ENCODE peak calls at places on chromosomes 1 and 21, in five cellular contexts. One of them, this sample, is unnamed. For H3K27me3, the result is how much of the 10 kb centered on the place peaks cover.

GRCh38 chr1:118788372-118788955 is 199.7 kb downstream of the TBX15 start:
- DNase-seq in CD4-positive, alpha-beta memory T cell: no peak
- DNase-seq in adipocyte: no peak
- DNase-seq in endothelial cell of umbilical vein: no peak
- DNase-seq in cardiac muscle cell: no peak
- DNase-seq in this sample: no peak

GRCh38 chr1:208455821-208456220 is 211.6 kb upstream of the PLXNA2 start:
- DNase-seq in cardiac muscle cell: no peak
- DNase-seq in endothelial cell of umbilical vein: no peak
- DNase-seq in adipocyte: peak
- DNase-seq in CD4-positive, alpha-beta memory T cell: no peak
- DNase-seq in this sample: no peak

GRCh38 chr1:84632975-84633427 is 57.3 kb downstream of the SSX2IP start:
- DNase-seq in endothelial cell of umbilical vein: peak
- DNase-seq in CD4-positive, alpha-beta memory T cell: no peak
- DNase-seq in cardiac muscle cell: no peak
- DNase-seq in adipocyte: peak
- DNase-seq in this sample: no peak

GRCh38 chr1:157025321-157025720 is 20.2 kb downstream of the ARHGEF11 start:
- DNase-seq in CD4-positive, alpha-beta memory T cell: no peak
- DNase-seq in endothelial cell of umbilical vein: no peak
- DNase-seq in adipocyte: no peak
- DNase-seq in cardiac muscle cell: no peak
- DNase-seq in this sample: no peak

GRCh38 chr1:85576642-85577420 is 3.7 kb upstream of the CCN1 start:
- DNase-seq in CD4-positive, alpha-beta memory T cell: no peak
- DNase-seq in cardiac muscle cell: peak
- DNase-seq in endothelial cell of umbilical vein: peak
- DNase-seq in adipocyte: peak
- DNase-seq in this sample: peak

GRCh38 chr1:2583331-2583791 is 3.2 kb upstream of the PRXL2B start:
- DNase-seq in CD4-positive, alpha-beta memory T cell: no peak
- DNase-seq in endothelial cell of umbilical vein: no peak
- DNase-seq in cardiac muscle cell: no peak
- DNase-seq in adipocyte: no peak
- DNase-seq in this sample: no peak

GRCh38 chr1:27435566-27436203 is 43.3 kb downstream of the GPR3 start:
- DNase-seq in cardiac muscle cell: no peak
- DNase-seq in adipocyte: no peak
- DNase-seq in endothelial cell of umbilical vein: no peak
- DNase-seq in CD4-positive, alpha-beta memory T cell: no peak
- DNase-seq in this sample: no peak

GRCh38 chr1:234584926-234585325 is 25.1 kb downstream of the IRF2BP2 start:
- DNase-seq in adipocyte: no peak
- DNase-seq in cardiac muscle cell: peak
- DNase-seq in CD4-positive, alpha-beta memory T cell: no peak
- DNase-seq in endothelial cell of umbilical vein: no peak
- DNase-seq in this sample: no peak

GRCh38 chr1:247111636-247112478 is 7.7 kb upstream of the ZNF669 start:
- DNase-seq in CD4-positive, alpha-beta memory T cell: no peak
- DNase-seq in adipocyte: peak
- DNase-seq in endothelial cell of umbilical vein: peak
- DNase-seq in cardiac muscle cell: peak
- DNase-seq in this sample: peak

GRCh38 chr1:27405074-27405473 is 12.7 kb downstream of the GPR3 start:
- DNase-seq in cardiac muscle cell: peak
- DNase-seq in adipocyte: no peak
- DNase-seq in endothelial cell of umbilical vein: no peak
- DNase-seq in CD4-positive, alpha-beta memory T cell: no peak
- DNase-seq in this sample: no peak

GRCh38 chr21:25080161-25080560 is 527.1 kb downstream of the MRPL39 start:
- DNase-seq in endothelial cell of umbilical vein: no peak
- DNase-seq in CD4-positive, alpha-beta memory T cell: no peak
- DNase-seq in cardiac muscle cell: no peak
- DNase-seq in adipocyte: no peak
- DNase-seq in this sample: no peak

GRCh38 chr21:41086551-41086950 is 81.4 kb upstream of the BACE2 start:
- DNase-seq in cardiac muscle cell: no peak
- DNase-seq in adipocyte: no peak
- DNase-seq in CD4-positive, alpha-beta memory T cell: no peak
- DNase-seq in endothelial cell of umbilical vein: no peak
- DNase-seq in this sample: no peak

GRCh38 chr1:116804736-116805135 is 50.5 kb downstream of the CD2 start:
- DNase-seq in endothelial cell of umbilical vein: no peak
- DNase-seq in CD4-positive, alpha-beta memory T cell: no peak
- DNase-seq in cardiac muscle cell: no peak
- DNase-seq in adipocyte: no peak
- DNase-seq in this sample: no peak

GRCh38 chr1:223652436-223652901 is 13.0 kb downstream of the CAPN8 start:
- DNase-seq in cardiac muscle cell: no peak
- DNase-seq in CD4-positive, alpha-beta memory T cell: no peak
- DNase-seq in adipocyte: no peak
- DNase-seq in endothelial cell of umbilical vein: no peak
- DNase-seq in this sample: no peak

GRCh38 chr1:232627645-232628334 is 2.1 kb downstream of the SIPA1L2 start:
- DNase-seq in endothelial cell of umbilical vein: peak
- DNase-seq in adipocyte: peak
- DNase-seq in cardiac muscle cell: peak
- DNase-seq in CD4-positive, alpha-beta memory T cell: peak
- DNase-seq in this sample: no peak

GRCh38 chr1:184387069-184387870 is 441 bp downstream of the C1orf21 start:
- DNase-seq in adipocyte: peak
- DNase-seq in CD4-positive, alpha-beta memory T cell: peak
- DNase-seq in cardiac muscle cell: peak
- DNase-seq in endothelial cell of umbilical vein: peak
- DNase-seq in this sample: no peak

GRCh38 chr1:194062526-194062925 is 876.1 kb upstream of the B3GALT2 start:
- DNase-seq in adipocyte: no peak
- DNase-seq in endothelial cell of umbilical vein: peak
- DNase-seq in cardiac muscle cell: no peak
- DNase-seq in CD4-positive, alpha-beta memory T cell: no peak
- DNase-seq in this sample: no peak

GRCh38 chr1:75152092-75152491 is 17.9 kb downstream of the LHX8 start:
- DNase-seq in CD4-positive, alpha-beta memory T cell: no peak
- DNase-seq in endothelial cell of umbilical vein: no peak
- DNase-seq in adipocyte: no peak
- DNase-seq in cardiac muscle cell: no peak
- DNase-seq in this sample: no peak

GRCh38 chr1:212254853-212255363 is 30.3 kb upstream of the PPP2R5A start:
- DNase-seq in adipocyte: peak
- DNase-seq in CD4-positive, alpha-beta memory T cell: peak
- DNase-seq in cardiac muscle cell: no peak
- DNase-seq in endothelial cell of umbilical vein: no peak
- DNase-seq in this sample: no peak

GRCh38 chr1:32115496-32115895 is 7.6 kb downstream of the KPNA6 start:
- DNase-seq in cardiac muscle cell: no peak
- DNase-seq in CD4-positive, alpha-beta memory T cell: no peak
- DNase-seq in endothelial cell of umbilical vein: no peak
- DNase-seq in adipocyte: no peak
- DNase-seq in this sample: no peak

GRCh38 chr1:47317841-47318240 is 3.9 kb upstream of the STIL start:
- DNase-seq in endothelial cell of umbilical vein: no peak
- DNase-seq in CD4-positive, alpha-beta memory T cell: no peak
- DNase-seq in cardiac muscle cell: no peak
- DNase-seq in adipocyte: peak
- DNase-seq in this sample: no peak

GRCh38 chr1:26122988-26123973 is 11.7 kb downstream of the PDIK1L start:
- DNase-seq in cardiac muscle cell: no peak
- DNase-seq in CD4-positive, alpha-beta memory T cell: peak
- DNase-seq in adipocyte: peak
- DNase-seq in endothelial cell of umbilical vein: peak
- DNase-seq in this sample: no peak

GRCh38 chr1:54407957-54408700 is 1.9 kb upstream of the SSBP3 start:
- DNase-seq in cardiac muscle cell: no peak
- DNase-seq in endothelial cell of umbilical vein: peak
- DNase-seq in adipocyte: peak
- DNase-seq in CD4-positive, alpha-beta memory T cell: no peak
- DNase-seq in this sample: no peak

GRCh38 chr1:201731142-201731541 is 97.8 kb upstream of the IPO9 start:
- DNase-seq in CD4-positive, alpha-beta memory T cell: no peak
- DNase-seq in adipocyte: no peak
- DNase-seq in cardiac muscle cell: no peak
- DNase-seq in endothelial cell of umbilical vein: no peak
- DNase-seq in this sample: no peak

GRCh38 chr1:54016343-54017282 is 1.4 kb downstream of the LDLRAD1 start:
- DNase-seq in cardiac muscle cell: no peak
- DNase-seq in adipocyte: peak
- DNase-seq in CD4-positive, alpha-beta memory T cell: no peak
- DNase-seq in endothelial cell of umbilical vein: no peak
- DNase-seq in this sample: no peak

GRCh38 chr1:223750730-223751572 is 38.6 kb downstream of the CAPN2 start:
- DNase-seq in adipocyte: no peak
- DNase-seq in cardiac muscle cell: no peak
- DNase-seq in endothelial cell of umbilical vein: no peak
- DNase-seq in CD4-positive, alpha-beta memory T cell: no peak
- DNase-seq in this sample: no peak

GRCh38 chr1:113998361-113998760 is 19.1 kb downstream of the OLFML3 start:
- DNase-seq in endothelial cell of umbilical vein: no peak
- DNase-seq in adipocyte: no peak
- DNase-seq in CD4-positive, alpha-beta memory T cell: no peak
- DNase-seq in cardiac muscle cell: no peak
- DNase-seq in this sample: no peak

GRCh38 chr1:45135339-45135738 is 71.1 kb downstream of the ZSWIM5 start:
- DNase-seq in cardiac muscle cell: no peak
- DNase-seq in adipocyte: no peak
- DNase-seq in endothelial cell of umbilical vein: no peak
- DNase-seq in CD4-positive, alpha-beta memory T cell: no peak
- DNase-seq in this sample: no peak

GRCh38 chr1:119006406-119007279 is 18.5 kb upstream of the TBX15 start:
- DNase-seq in adipocyte: no peak
- DNase-seq in CD4-positive, alpha-beta memory T cell: no peak
- DNase-seq in cardiac muscle cell: no peak
- DNase-seq in endothelial cell of umbilical vein: no peak
- DNase-seq in this sample: no peak

GRCh38 chr1:162011337-162012012 is 12.2 kb downstream of the OLFML2B start:
- DNase-seq in adipocyte: no peak
- DNase-seq in CD4-positive, alpha-beta memory T cell: no peak
- DNase-seq in endothelial cell of umbilical vein: no peak
- DNase-seq in cardiac muscle cell: peak
- DNase-seq in this sample: no peak

GRCh38 chr1:110133436-110133835 is 16.9 kb upstream of the SLC6A17 start:
- DNase-seq in cardiac muscle cell: no peak
- DNase-seq in endothelial cell of umbilical vein: no peak
- DNase-seq in CD4-positive, alpha-beta memory T cell: no peak
- DNase-seq in adipocyte: no peak
- DNase-seq in this sample: no peak

DNA sequence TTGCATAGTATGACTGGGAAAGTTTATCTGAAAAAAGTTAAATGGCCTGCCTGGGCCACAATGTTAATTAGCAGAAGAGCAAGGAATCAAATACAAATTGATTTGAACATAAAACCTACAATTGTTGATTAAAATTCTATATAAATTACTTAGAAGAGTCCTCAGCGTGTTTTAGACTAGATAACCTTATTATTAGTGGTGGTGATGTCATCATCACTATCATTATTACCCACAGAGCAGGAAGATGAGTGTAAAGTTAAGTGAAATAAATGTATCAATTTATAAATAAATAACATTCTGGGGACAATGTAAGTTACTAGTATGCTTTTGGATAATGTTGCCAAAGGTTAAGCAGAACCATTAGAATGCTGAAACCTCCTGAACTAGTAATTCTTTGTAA is 46.1 kb downstream of the RBM11 start:
- DNase-seq in CD4-positive, alpha-beta memory T cell: no peak
- DNase-seq in endothelial cell of umbilical vein: no peak
- DNase-seq in adipocyte: no peak
- DNase-seq in cardiac muscle cell: no peak
- DNase-seq in this sample: no peak
- H3K4me3 ChIP-seq in CD4-positive, alpha-beta memory T cell: no peak
- H3K4me3 ChIP-seq in endothelial cell of umbilical vein: no peak
- H3K4me3 ChIP-seq in adipocyte: no peak
- H3K4me3 ChIP-seq in cardiac muscle cell: no peak
- H3K4me3 ChIP-seq in this sample: no peak

GRCh38 chr1:245605480-245606156 is 450.8 kb downstream of the KIF26B start:
- DNase-seq in endothelial cell of umbilical vein: no peak
- DNase-seq in cardiac muscle cell: peak
- DNase-seq in CD4-positive, alpha-beta memory T cell: no peak
- DNase-seq in adipocyte: peak
- DNase-seq in this sample: no peak

GRCh38 chr1:245604979-245605378 is 450.2 kb downstream of the KIF26B start:
- DNase-seq in adipocyte: no peak
- DNase-seq in cardiac muscle cell: no peak
- DNase-seq in endothelial cell of umbilical vein: no peak
- DNase-seq in CD4-positive, alpha-beta memory T cell: no peak
- DNase-seq in this sample: no peak

GRCh38 chr1:245606157-245606725 is 451.5 kb downstream of the KIF26B start:
- DNase-seq in cardiac muscle cell: peak
- DNase-seq in adipocyte: no peak
- DNase-seq in CD4-positive, alpha-beta memory T cell: no peak
- DNase-seq in endothelial cell of umbilical vein: no peak
- DNase-seq in this sample: no peak

GRCh38 chr1:245611251-245611650 is 456.5 kb downstream of the KIF26B start:
- DNase-seq in endothelial cell of umbilical vein: no peak
- DNase-seq in cardiac muscle cell: no peak
- DNase-seq in CD4-positive, alpha-beta memory T cell: no peak
- DNase-seq in adipocyte: no peak
- DNase-seq in this sample: no peak

GRCh38 chr1:245609354-245609753 is 454.6 kb downstream of the KIF26B start:
- DNase-seq in CD4-positive, alpha-beta memory T cell: no peak
- DNase-seq in endothelial cell of umbilical vein: no peak
- DNase-seq in adipocyte: no peak
- DNase-seq in cardiac muscle cell: no peak
- DNase-seq in this sample: no peak
- H3K27me3 ChIP-seq in CD4-positive, alpha-beta memory T cell: under half
- H3K27me3 ChIP-seq in endothelial cell of umbilical vein: under half
- H3K27me3 ChIP-seq in adipocyte: under half
- H3K27me3 ChIP-seq in cardiac muscle cell: under half
- H3K27me3 ChIP-seq in this sample: under half

GRCh38 chr1:169126335-169126734 is 19.8 kb downstream of the ATP1B1 start:
- DNase-seq in endothelial cell of umbilical vein: no peak
- DNase-seq in cardiac muscle cell: no peak
- DNase-seq in CD4-positive, alpha-beta memory T cell: no peak
- DNase-seq in adipocyte: no peak
- DNase-seq in this sample: no peak

GRCh38 chr1:169129109-169129789 is 22.8 kb downstream of the ATP1B1 start:
- DNase-seq in CD4-positive, alpha-beta memory T cell: no peak
- DNase-seq in endothelial cell of umbilical vein: peak
- DNase-seq in cardiac muscle cell: no peak
- DNase-seq in adipocyte: peak
- DNase-seq in this sample: no peak

GRCh38 chr1:169127305-169127704 is 20.8 kb downstream of the ATP1B1 start:
- DNase-seq in adipocyte: no peak
- DNase-seq in cardiac muscle cell: no peak
- DNase-seq in CD4-positive, alpha-beta memory T cell: no peak
- DNase-seq in endothelial cell of umbilical vein: no peak
- DNase-seq in this sample: no peak

GRCh38 chr1:169130683-169131082 is 24.2 kb downstream of the ATP1B1 start:
- DNase-seq in endothelial cell of umbilical vein: no peak
- DNase-seq in CD4-positive, alpha-beta memory T cell: no peak
- DNase-seq in adipocyte: no peak
- DNase-seq in cardiac muscle cell: no peak
- DNase-seq in this sample: no peak

GRCh38 chr1:169128565-169128964 is 22.1 kb downstream of the ATP1B1 start:
- DNase-seq in endothelial cell of umbilical vein: no peak
- DNase-seq in cardiac muscle cell: no peak
- DNase-seq in adipocyte: no peak
- DNase-seq in CD4-positive, alpha-beta memory T cell: no peak
- DNase-seq in this sample: no peak
- H3K4me3 ChIP-seq in endothelial cell of umbilical vein: no peak
- H3K4me3 ChIP-seq in cardiac muscle cell: no peak
- H3K4me3 ChIP-seq in adipocyte: no peak
- H3K4me3 ChIP-seq in CD4-positive, alpha-beta memory T cell: no peak
- H3K4me3 ChIP-seq in this sample: no peak

GRCh38 chr1:1072849-1073742 is 1.0 kb downstream of the RNF223 start:
- DNase-seq in CD4-positive, alpha-beta memory T cell: no peak
- DNase-seq in adipocyte: no peak
- DNase-seq in cardiac muscle cell: no peak
- DNase-seq in endothelial cell of umbilical vein: no peak
- DNase-seq in this sample: no peak
- H3K27me3 ChIP-seq in CD4-positive, alpha-beta memory T cell: under half
- H3K27me3 ChIP-seq in adipocyte: under half
- H3K27me3 ChIP-seq in cardiac muscle cell: under half
- H3K27me3 ChIP-seq in endothelial cell of umbilical vein: under half
- H3K27me3 ChIP-seq in this sample: under half